ENCODE peak calls at places on chromosomes 5 and 9, in seven cellular contexts. A, I, W, K, Y, S and L are unnamed samples.

GRCh38 chr5:32018476-32019436 is 155.4 kb downstream of the GOLPH3 start:
- DNase-seq in S (no peak), W (no peak), I (no peak), A (no peak), K (no peak), Y (no peak), L (no peak)

GRCh38 chr5:137605377-137605776 is 106.3 kb upstream of the SPOCK1 start:
- DNase-seq in A (no peak), W (no peak), I (no peak), K (no peak), S (no peak), Y (peak; percentile 19), L (no peak)

GRCh38 chr5:42566658-42567313 is 143.5 kb downstream of the GHR start:
- DNase-seq in S (no peak), I (no peak), A (no peak), Y (no peak), W (no peak), K (no peak), L (no peak)

GRCh38 chr5:13348568-13348967 is 595.9 kb downstream of the DNAH5 start:
- DNase-seq in K (no peak), I (no peak), A (no peak), W (no peak), Y (no peak), S (no peak), L (no peak)

GRCh38 chr5:127536687-127537086 is 19.2 kb downstream of the PRRC1 start:
- DNase-seq in S (no peak), K (peak; percentile 8), I (no peak), Y (peak; percentile 14), W (peak; percentile 21), A (no peak), L (no peak)

GRCh38 chr5:7850241-7850532 is 746 bp downstream of the CFAP90 start:
- DNase-seq in Y (no peak), W (no peak), S (no peak), A (no peak), K (no peak), I (peak; percentile 94), L (no peak)

GRCh38 chr5:131589510-131590348 is 45.3 kb downstream of the RAPGEF6 start:
- DNase-seq in I (peak; percentile 69), S (peak; percentile 42), W (peak; percentile 80), K (peak; percentile 74), Y (peak; percentile 85), A (peak; percentile 56), L (peak; percentile 63)

GRCh38 chr9:121447341-121447834 is 52.3 kb downstream of the GGTA1 start:
- DNase-seq in Y (no peak), W (peak; percentile 67), S (no peak), I (no peak), A (no peak), K (peak; percentile 76), L (no peak)

GRCh38 chr9:69036319-69036718 is 767 bp downstream of the FXN start:
- DNase-seq in A (no peak), K (peak; percentile 13), S (no peak), Y (no peak), I (no peak), W (peak; percentile 64), L (peak; percentile 29)

GRCh38 chr5:14268738-14269137 is 125.6 kb downstream of the TRIO start:
- DNase-seq in Y (no peak), W (no peak), A (no peak), I (no peak), K (peak; percentile 50), S (no peak), L (no peak)

GRCh38 chr9:83472221-83472665 is 66.0 kb downstream of the FRMD3 start:
- DNase-seq in A (no peak), K (peak; percentile 1), W (no peak), I (no peak), S (no peak), Y (no peak), L (peak; percentile 76)

GRCh38 chr5:109705596-109705995 is 15.9 kb downstream of the MAN2A1 start:
- DNase-seq in K (peak; percentile 69), S (no peak), W (peak; percentile 28), I (no peak), Y (peak; percentile 52), A (no peak), L (peak; percentile 78)

GRCh38 chr5:115490601-115491000 is 54.0 kb downstream of the FEM1C start:
- DNase-seq in K (no peak), Y (peak; percentile 19), A (no peak), W (no peak), I (no peak), S (no peak), L (no peak)

GRCh38 chr5:10521466-10522223 is 42.2 kb upstream of the ANKRD33B start:
- DNase-seq in I (peak; percentile 53), W (no peak), S (no peak), A (peak; percentile 67), Y (peak; percentile 62), K (no peak), L (no peak)

GRCh38 chr5:151961557-151961956 is 36.9 kb upstream of the GLRA1 start:
- DNase-seq in I (no peak), Y (peak; percentile 41), K (no peak), A (no peak), W (no peak), S (no peak), L (no peak)

GRCh38 chr5:82107277-82107676 is 135.5 kb downstream of the ATG10 start:
- DNase-seq in A (no peak), W (peak; percentile 54), K (peak; percentile 19), Y (peak; percentile 21), I (no peak), S (no peak), L (peak; percentile 33)

GRCh38 chr5:24788829-24789509 is 144.2 kb upstream of the CDH10 start:
- DNase-seq in I (no peak), A (no peak), Y (peak; percentile 11), S (no peak), K (no peak), W (peak; percentile 66), L (peak; percentile 90)

GRCh38 chr9:123825337-123825736 is 104.6 kb downstream of the DENND1A start:
- DNase-seq in K (peak; percentile 53), S (no peak), I (no peak), Y (peak; percentile 84), A (no peak), W (peak; percentile 20), L (peak; percentile 65)

GRCh38 chr5:78404682-78405293 is 44.4 kb downstream of the SCAMP1 start:
- DNase-seq in A (no peak), W (no peak), I (no peak), K (no peak), Y (peak; percentile 25), S (no peak), L (no peak)

GRCh38 chr9:121029469-121029868 is 20.6 kb downstream of the C5 start:
- DNase-seq in K (no peak), S (no peak), A (no peak), Y (no peak), W (no peak), I (no peak), L (no peak)

GRCh38 chr9:8579661-8580060 is 780.1 kb upstream of the DMAC1 start:
- DNase-seq in I (no peak), S (no peak), Y (peak; percentile 75), A (no peak), K (no peak), W (no peak), L (peak; percentile 56)

GRCh38 chr9:92510747-92511146 is 25.0 kb downstream of the ECM2 start:
- DNase-seq in K (no peak), S (no peak), Y (peak; percentile 40), W (no peak), I (no peak), A (no peak), L (no peak)

GRCh38 chr9:115042781-115043509 is 75.0 kb downstream of the TNC start:
- DNase-seq in Y (no peak), S (no peak), A (no peak), K (no peak), W (no peak), I (no peak), L (peak; percentile 16)

GRCh38 chr5:148794729-148795590 is 31.5 kb upstream of the ADRB2 start:
- DNase-seq in K (peak; percentile 96), Y (no peak), A (no peak), W (peak; percentile 66), I (no peak), S (no peak), L (no peak)

GRCh38 chr9:76787677-76788076 is 23.4 kb downstream of the PCA3 start:
- DNase-seq in I (no peak), W (no peak), A (no peak), S (no peak), Y (no peak), K (no peak), L (no peak)

GRCh38 chr5:96788112-96788749 is 19.5 kb downstream of the ERAP1 start:
- DNase-seq in K (peak; percentile 17), Y (no peak), S (no peak), I (no peak), W (peak; percentile 77), A (no peak), L (peak; percentile 97)

GRCh38 chr9:6735422-6735821 is 22.4 kb upstream of the KDM4C start:
- DNase-seq in S (no peak), A (no peak), Y (no peak), W (no peak), K (no peak), I (no peak), L (no peak)

GRCh38 chr5:140328036-140328764 is 18.2 kb downstream of the HBEGF start:
- DNase-seq in K (no peak), A (no peak), W (no peak), I (no peak), S (no peak), Y (peak; percentile 52), L (no peak)
- H3K4me2 ChIP-seq in K (peak overlapping the region; percentile 34), A (no peak overlapping the region), W (no peak overlapping the region), I (no peak overlapping the region), S (no peak overlapping the region), Y (no peak overlapping the region), L (no peak overlapping the region)

GRCh38 chr5:168104811-168105481 is 186.5 kb upstream of the WWC1 start:
- DNase-seq in K (no peak), I (peak; percentile 70), Y (peak; percentile 57), S (no peak), W (no peak), A (no peak), L (no peak)
- H3K23ac ChIP-seq in K (no peak overlapping the region), I (no peak overlapping the region), Y (no peak overlapping the region), S (no peak overlapping the region), W (no peak overlapping the region), A (no peak overlapping the region), L (no peak overlapping the region)

GRCh38 chr9:89879276-89879675 is 274.5 kb downstream of the GADD45G start:
- DNase-seq in Y (no peak), W (no peak), K (no peak), I (no peak), A (peak; percentile 13), S (no peak), L (no peak)
- H3K4me2 ChIP-seq in Y (no peak overlapping the region), W (no peak overlapping the region), K (no peak overlapping the region), I (no peak overlapping the region), A (no peak overlapping the region), S (no peak overlapping the region), L (no peak overlapping the region)

GRCh38 chr9:13480688-13481087 is 201.2 kb upstream of the MPDZ start:
- DNase-seq in S (no peak), W (no peak), A (no peak), Y (peak; percentile 6), K (no peak), I (no peak), L (peak; percentile 97)
- H3K23ac ChIP-seq in S (no peak overlapping the region), W (no peak overlapping the region), A (no peak overlapping the region), Y (no peak overlapping the region), K (no peak overlapping the region), I (no peak overlapping the region), L (no peak overlapping the region)